ENCODE peak calls at places on chromosome 20, in five cellular contexts. One of them, this sample, is unnamed.

GRCh38 chr20:23659989-23660837 is 22.5 kb upstream of the CST3 start:
- DNase-seq in fibroblast of the conjunctiva: peak; percentile 64
- DNase-seq in fibroblast of lung: no peak
- DNase-seq in neural progenitor cell: no peak
- DNase-seq in stimulated activated CD8-positive, alpha-beta memory T cell treated with anti-CD3 and anti-CD28 coated beads, Interleukin-4, amount 100 ng/mL, for 4 hours: no peak
- DNase-seq in this sample: peak; percentile 78

GRCh38 chr20:16004108-16004854 is 569.0 kb downstream of the KIF16B start:
- DNase-seq in stimulated activated CD8-positive, alpha-beta memory T cell treated with anti-CD3 and anti-CD28 coated beads, Interleukin-4, amount 100 ng/mL, for 4 hours: no peak
- DNase-seq in fibroblast of lung: no peak
- DNase-seq in fibroblast of the conjunctiva: no peak
- DNase-seq in neural progenitor cell: peak; percentile 37
- DNase-seq in this sample: no peak

GRCh38 chr20:571754-572331 is 28.3 kb upstream of the CSNK2A1 start:
- DNase-seq in stimulated activated CD8-positive, alpha-beta memory T cell treated with anti-CD3 and anti-CD28 coated beads, Interleukin-4, amount 100 ng/mL, for 4 hours: no peak
- DNase-seq in fibroblast of lung: peak; percentile 13
- DNase-seq in neural progenitor cell: peak; percentile 65
- DNase-seq in fibroblast of the conjunctiva: no peak
- DNase-seq in this sample: no peak

GRCh38 chr20:63230800-63231268 is 4.9 kb upstream of the BIRC7 start:
- DNase-seq in fibroblast of lung: peak; percentile 73
- DNase-seq in stimulated activated CD8-positive, alpha-beta memory T cell treated with anti-CD3 and anti-CD28 coated beads, Interleukin-4, amount 100 ng/mL, for 4 hours: no peak
- DNase-seq in fibroblast of the conjunctiva: peak; percentile 41
- DNase-seq in neural progenitor cell: peak; percentile 92
- DNase-seq in this sample: peak; percentile 62

GRCh38 chr20:1664911-1665310 is 7.3 kb upstream of the SIRPG start:
- DNase-seq in fibroblast of lung: no peak
- DNase-seq in fibroblast of the conjunctiva: no peak
- DNase-seq in stimulated activated CD8-positive, alpha-beta memory T cell treated with anti-CD3 and anti-CD28 coated beads, Interleukin-4, amount 100 ng/mL, for 4 hours: peak; percentile 37
- DNase-seq in neural progenitor cell: no peak
- DNase-seq in this sample: no peak

GRCh38 chr20:47310729-47311128 is 45.8 kb downstream of the ZMYND8 start:
- DNase-seq in fibroblast of lung: no peak
- DNase-seq in neural progenitor cell: no peak
- DNase-seq in stimulated activated CD8-positive, alpha-beta memory T cell treated with anti-CD3 and anti-CD28 coated beads, Interleukin-4, amount 100 ng/mL, for 4 hours: no peak
- DNase-seq in fibroblast of the conjunctiva: no peak
- DNase-seq in this sample: no peak

GRCh38 chr20:58112017-58112781 is 116.3 kb downstream of the ANKRD60 start:
- DNase-seq in fibroblast of lung: peak; percentile 86
- DNase-seq in neural progenitor cell: no peak
- DNase-seq in stimulated activated CD8-positive, alpha-beta memory T cell treated with anti-CD3 and anti-CD28 coated beads, Interleukin-4, amount 100 ng/mL, for 4 hours: no peak
- DNase-seq in fibroblast of the conjunctiva: no peak
- DNase-seq in this sample: peak; percentile 81

GRCh38 chr20:22379472-22379871 is 204.9 kb downstream of the FOXA2 start:
- DNase-seq in stimulated activated CD8-positive, alpha-beta memory T cell treated with anti-CD3 and anti-CD28 coated beads, Interleukin-4, amount 100 ng/mL, for 4 hours: no peak
- DNase-seq in fibroblast of lung: peak; percentile 49
- DNase-seq in fibroblast of the conjunctiva: peak; percentile 17
- DNase-seq in neural progenitor cell: no peak
- DNase-seq in this sample: no peak

GRCh38 chr20:10004900-10005299 is 29.9 kb upstream of the ANKEF1 start:
- DNase-seq in fibroblast of the conjunctiva: no peak
- DNase-seq in fibroblast of lung: no peak
- DNase-seq in neural progenitor cell: no peak
- DNase-seq in stimulated activated CD8-positive, alpha-beta memory T cell treated with anti-CD3 and anti-CD28 coated beads, Interleukin-4, amount 100 ng/mL, for 4 hours: no peak
- DNase-seq in this sample: peak; percentile 36

GRCh38 chr20:1122388-1123315 is 4.2 kb downstream of the PSMF1 start:
- DNase-seq in fibroblast of the conjunctiva: peak; percentile 29
- DNase-seq in stimulated activated CD8-positive, alpha-beta memory T cell treated with anti-CD3 and anti-CD28 coated beads, Interleukin-4, amount 100 ng/mL, for 4 hours: no peak
- DNase-seq in fibroblast of lung: peak; percentile 31
- DNase-seq in neural progenitor cell: no peak
- DNase-seq in this sample: peak; percentile 84

GRCh38 chr20:52145587-52145986 is 46.0 kb downstream of the ZFP64 start:
- DNase-seq in fibroblast of the conjunctiva: no peak
- DNase-seq in neural progenitor cell: no peak
- DNase-seq in stimulated activated CD8-positive, alpha-beta memory T cell treated with anti-CD3 and anti-CD28 coated beads, Interleukin-4, amount 100 ng/mL, for 4 hours: no peak
- DNase-seq in fibroblast of lung: no peak
- DNase-seq in this sample: no peak

GRCh38 chr20:63084563-63084927 is 77.8 kb upstream of the BHLHE23 start:
- DNase-seq in fibroblast of the conjunctiva: no peak
- DNase-seq in neural progenitor cell: no peak
- DNase-seq in stimulated activated CD8-positive, alpha-beta memory T cell treated with anti-CD3 and anti-CD28 coated beads, Interleukin-4, amount 100 ng/mL, for 4 hours: no peak
- DNase-seq in fibroblast of lung: no peak
- DNase-seq in this sample: no peak

GRCh38 chr20:38023181-38024085 is 9.8 kb downstream of the TTI1 start:
- DNase-seq in fibroblast of lung: peak; percentile 79
- DNase-seq in neural progenitor cell: no peak
- DNase-seq in stimulated activated CD8-positive, alpha-beta memory T cell treated with anti-CD3 and anti-CD28 coated beads, Interleukin-4, amount 100 ng/mL, for 4 hours: no peak
- DNase-seq in fibroblast of the conjunctiva: peak; percentile 79
- DNase-seq in this sample: peak; percentile 92

GRCh38 chr20:57262244-57263126 is 4.0 kb downstream of the BMP7 start:
- DNase-seq in fibroblast of the conjunctiva: no peak
- DNase-seq in stimulated activated CD8-positive, alpha-beta memory T cell treated with anti-CD3 and anti-CD28 coated beads, Interleukin-4, amount 100 ng/mL, for 4 hours: no peak
- DNase-seq in fibroblast of lung: no peak
- DNase-seq in neural progenitor cell: peak; percentile 49
- DNase-seq in this sample: no peak

This sample was measured in fibroblast of gingiva.